ENCODE peak calls at places on chromosomes 13 and 19, in four cellular contexts. B is NCI-H1092 treated with DMSO at 0.1 percent for 48 hours, P is GF-D8, X is NCI-H345. S is an unnamed sample.

GRCh38 chr13:40974460-40975407 is 44.4 kb downstream of the ELF1 start:
- DNase-seq in P (peak), X (no peak), B (no peak), S (peak)

GRCh38 chr13:32905864-32906180 is 110.4 kb upstream of the KL start:
- DNase-seq in B (no peak), P (no peak), X (no peak), S (no peak)

GRCh38 chr19:7533281-7533819 is 2.2 kb upstream of the PNPLA6 start:
- DNase-seq in P (no peak), X (no peak), B (no peak), S (no peak)

GRCh38 chr19:29325241-29325975 is 112.5 kb upstream of the UQCRFS1 start:
- DNase-seq in P (no peak), B (no peak), X (no peak), S (no peak)

GRCh38 chr19:2127758-2128157 is 23.6 kb downstream of the AP3D1 start:
- DNase-seq in P (no peak), X (peak), B (no peak), S (no peak)

GRCh38 chr13:99408703-99409000 is 92.6 kb upstream of the TM9SF2 start:
- DNase-seq in P (no peak), X (no peak), B (no peak), S (no peak)

GRCh38 chr13:113905942-113906341 is 42.1 kb upstream of the GAS6 start:
- DNase-seq in B (no peak), P (no peak), X (no peak), S (no peak)

GRCh38 chr19:4877753-4878490 is 10.5 kb upstream of the PLIN3 start:
- DNase-seq in X (no peak), P (no peak), B (peak), S (no peak)

GRCh38 chr19:36916991-36917390 is 859 bp downstream of the ZNF568 start:
- DNase-seq in P (peak), B (no peak), X (no peak), S (no peak)

GRCh38 chr13:39306639-39307589 is 268.7 kb downstream of the NHLRC3 start:
- DNase-seq in X (no peak), P (no peak), B (no peak), S (no peak)

GRCh38 chr19:17632577-17632976 is 55.6 kb downstream of the UNC13A start:
- DNase-seq in P (no peak), X (no peak), B (no peak), S (no peak)

GRCh38 chr13:33251131-33251629 is 34.4 kb downstream of the STARD13 start:
- DNase-seq in B (no peak), X (no peak), P (no peak), S (peak)

GRCh38 chr19:18135712-18136584 is 17.0 kb upstream of the PIK3R2 start:
- DNase-seq in X (no peak), B (no peak), P (no peak), S (no peak)

GRCh38 chr13:75771818-75772217 is 135.7 kb downstream of the LMO7 start:
- DNase-seq in X (no peak), B (no peak), P (no peak), S (no peak)

GRCh38 chr13:64234255-64234654 is 2818.6 kb upstream of the PCDH20 start:
- DNase-seq in P (no peak), X (no peak), B (no peak), S (no peak)

GRCh38 chr13:44312898-44313551 is 60.6 kb upstream of the SERP2 start:
- DNase-seq in X (no peak), B (no peak), P (no peak), S (no peak)

GRCh38 chr13:87810391-87810801 is 139.2 kb downstream of the SLITRK5 start:
- DNase-seq in B (no peak), P (no peak), X (no peak), S (no peak)

GRCh38 chr13:49810825-49811526 is 18.5 kb upstream of the KPNA3 start:
- DNase-seq in B (no peak), X (no peak), P (no peak), S (no peak)

GRCh38 chr13:100323937-100324336 is 235.0 kb downstream of the PCCA start:
- DNase-seq in X (no peak), P (no peak), B (no peak), S (no peak)

GRCh38 chr13:100382787-100383186 is 205.8 kb downstream of the GGACT start:
- DNase-seq in B (no peak), P (no peak), X (no peak), S (peak)

GRCh38 chr13:103852036-103852435 is 785.8 kb upstream of the SLC10A2 start:
- DNase-seq in X (no peak), B (peak), P (no peak), S (no peak)

GRCh38 chr13:29282096-29282495 is 313.4 kb downstream of the SLC7A1 start:
- DNase-seq in P (no peak), B (no peak), X (no peak), S (peak)

GRCh38 chr13:30708541-30708940 is 26.8 kb upstream of the ALOX5AP start:
- DNase-seq in P (no peak), B (no peak), X (no peak), S (no peak)

GRCh38 chr13:21113851-21114306 is 52.5 kb upstream of the LATS2 start:
- DNase-seq in X (no peak), P (no peak), B (no peak), S (no peak)

GRCh38 chr13:112783946-112784500 is 94.2 kb downstream of the ATP11A start:
- DNase-seq in P (no peak), B (no peak), X (no peak), S (no peak)

GRCh38 chr13:112345826-112346172 is 30.4 kb upstream of the SPACA7 start:
- DNase-seq in X (no peak), B (no peak), P (no peak), S (no peak)

GRCh38 chr19:14686411-14686810 is 3.4 kb upstream of the ZNF333 start:
- DNase-seq in B (peak), X (peak), P (no peak), S (peak)

GRCh38 chr19:2426661-2427322 is 594 bp downstream of the TIMM13 start:
- DNase-seq in X (peak), B (peak), P (no peak), S (peak)

GRCh38 chr19:1082928-1083816 is 12.0 kb downstream of the POLR2E start:
- DNase-seq in B (no peak), X (no peak), P (no peak), S (no peak)

GRCh38 chr13:113491418-113491883 is 940 bp upstream of the DCUN1D2 start:
- DNase-seq in B (peak), X (peak), P (no peak), S (no peak)

GRCh38 chr13:112664501-112665203 is 25.2 kb upstream of the ATP11A start:
- DNase-seq in X (no peak), P (no peak), B (no peak), S (no peak)

S was measured in MV-4-11.